ENCODE peak calls at places on chromosomes 5 and 9, in five cellular contexts. One of them, this sample, is unnamed.

GRCh38 chr9:123401879-123402513 is 46.0 kb downstream of the CRB2 start:
- DNase-seq in endothelial cell: peak; percentile 60
- DNase-seq in iPS-NIHi11: peak; percentile 75
- DNase-seq in OCI-LY7: peak; percentile 55
- DNase-seq in fibroblast of pulmonary artery: peak; percentile 70
- DNase-seq in this sample: no peak

GRCh38 chr5:76610196-76610595 is 13.0 kb downstream of the F2RL2 start:
- DNase-seq in endothelial cell: no peak
- DNase-seq in iPS-NIHi11: no peak
- DNase-seq in OCI-LY7: no peak
- DNase-seq in fibroblast of pulmonary artery: no peak
- DNase-seq in this sample: no peak

GRCh38 chr9:112925058-112925641 is 34.5 kb upstream of the SLC46A2 start:
- DNase-seq in endothelial cell: peak; percentile 43
- DNase-seq in iPS-NIHi11: peak; percentile 45
- DNase-seq in OCI-LY7: no peak
- DNase-seq in fibroblast of pulmonary artery: peak; percentile 47
- DNase-seq in this sample: no peak

GRCh38 chr9:98146101-98146991 is 27.3 kb upstream of the TRIM14 start:
- DNase-seq in endothelial cell: no peak
- DNase-seq in iPS-NIHi11: peak; percentile 67
- DNase-seq in OCI-LY7: no peak
- DNase-seq in fibroblast of pulmonary artery: peak; percentile 73
- DNase-seq in this sample: no peak

GRCh38 chr5:36367524-36367923 is 65.8 kb upstream of the RANBP3L start:
- DNase-seq in endothelial cell: no peak
- DNase-seq in iPS-NIHi11: no peak
- DNase-seq in OCI-LY7: no peak
- DNase-seq in fibroblast of pulmonary artery: peak; percentile 48
- DNase-seq in this sample: no peak

GRCh38 chr9:94584555-94584954 is 9.1 kb downstream of the FBP2 start:
- DNase-seq in endothelial cell: no peak
- DNase-seq in iPS-NIHi11: no peak
- DNase-seq in OCI-LY7: no peak
- DNase-seq in fibroblast of pulmonary artery: no peak
- DNase-seq in this sample: no peak

GRCh38 chr5:25850581-25850980 is 1187.8 kb downstream of the CDH9 start:
- DNase-seq in endothelial cell: no peak
- DNase-seq in iPS-NIHi11: no peak
- DNase-seq in OCI-LY7: no peak
- DNase-seq in fibroblast of pulmonary artery: no peak
- DNase-seq in this sample: no peak

GRCh38 chr5:136054133-136054996 is 25.6 kb downstream of the TGFBI start:
- DNase-seq in endothelial cell: no peak
- DNase-seq in iPS-NIHi11: no peak
- DNase-seq in OCI-LY7: no peak
- DNase-seq in fibroblast of pulmonary artery: no peak
- DNase-seq in this sample: no peak

GRCh38 chr5:126428421-126428820 is 5.2 kb downstream of the GRAMD2B start:
- DNase-seq in endothelial cell: no peak
- DNase-seq in iPS-NIHi11: no peak
- DNase-seq in OCI-LY7: no peak
- DNase-seq in fibroblast of pulmonary artery: no peak
- DNase-seq in this sample: no peak

This sample was measured in naive B cell.